ENCODE peak calls at places on chromosomes 12 and 14, in nine cellular contexts. I, W, U, M, Z, Q, T, H and J are unnamed samples.
A peak's percentile ranks its signal among the peaks of the same experiment; 100 is the strongest.

GRCh38 chr14:69643430-69644200 is 32.2 kb downstream of the SUSD6 start:
- DNase-seq in I (no peak), W (no peak), U (peak; percentile 99), M (peak; percentile 86), Z (no peak), Q (peak; percentile 89), T (no peak), H (no peak), J (no peak)

GRCh38 chr14:74231784-74232183 is 7.5 kb upstream of the VSX2 start:
- DNase-seq in I (no peak), W (no peak), U (no peak), M (no peak), Z (no peak), Q (no peak), T (no peak), H (no peak), J (no peak)

GRCh38 chr12:32533971-32534590 is 134.7 kb downstream of the FGD4 start:
- DNase-seq in I (peak; percentile 36), W (no peak), U (peak; percentile 43), M (peak; percentile 78), Z (peak; percentile 47), Q (peak; percentile 89), T (no peak), H (no peak), J (peak; percentile 85)

GRCh38 chr14:100914597-100915021 is 11.1 kb upstream of the RTL1 start:
- DNase-seq in I (no peak), W (no peak), U (peak; percentile 75), M (no peak), Z (no peak), Q (peak; percentile 79), T (no peak), H (no peak), J (no peak)

GRCh38 chr14:82911930-82912329 is 1378.3 kb upstream of the SEL1L start:
- DNase-seq in I (no peak), W (no peak), U (no peak), M (no peak), Z (no peak), Q (no peak), T (no peak), H (no peak), J (no peak)

GRCh38 chr12:22038734-22039133 is 7.3 kb upstream of the CMAS start:
- DNase-seq in I (no peak), W (no peak), U (no peak), M (no peak), Z (no peak), Q (no peak), T (no peak), H (no peak), J (no peak)

GRCh38 chr12:3122841-3123678 is 45.9 kb downstream of the TSPAN9 start:
- DNase-seq in I (no peak), W (no peak), U (peak; percentile 74), M (no peak), Z (peak; percentile 54), Q (peak; percentile 98), T (no peak), H (no peak), J (no peak)

GRCh38 chr14:93962701-93963601 is 13.4 kb downstream of the ASB2 start:
- DNase-seq in I (peak; percentile 68), W (peak; percentile 92), U (no peak), M (peak; percentile 75), Z (no peak), Q (no peak), T (no peak), H (no peak), J (no peak)

GRCh38 chr12:49580572-49581535 is 12.9 kb upstream of the MCRS1 start:
- DNase-seq in I (peak; percentile 68), W (peak; percentile 30), U (peak; percentile 90), M (peak; percentile 76), Z (peak; percentile 96), Q (peak; percentile 65), T (peak; percentile 81), H (no peak), J (peak; percentile 93)

GRCh38 chr12:48105321-48105866 is 485 bp downstream of the SENP1 start:
- DNase-seq in I (no peak), W (no peak), U (peak; percentile 27), M (no peak), Z (no peak), Q (peak; percentile 56), T (peak; percentile 70), H (no peak), J (no peak)

GRCh38 chr14:104328607-104329006 is 190.2 kb downstream of the KIF26A start:
- DNase-seq in I (no peak), W (no peak), U (no peak), M (no peak), Z (no peak), Q (no peak), T (no peak), H (no peak), J (no peak)

GRCh38 chr14:67166450-67166853 is 22.8 kb upstream of the GARIN2 start:
- DNase-seq in I (peak; percentile 16), W (no peak), U (peak; percentile 77), M (peak; percentile 32), Z (no peak), Q (peak; percentile 60), T (no peak), H (no peak), J (peak; percentile 44)

GRCh38 chr12:30990776-30991175 is 64.2 kb downstream of the TSPAN11 start:
- DNase-seq in I (no peak), W (no peak), U (no peak), M (no peak), Z (no peak), Q (no peak), T (no peak), H (no peak), J (no peak)

GRCh38 chr14:103530390-103530789 is 1.4 kb downstream of the TRMT61A start:
- DNase-seq in I (no peak), W (no peak), U (peak; percentile 32), M (no peak), Z (peak; percentile 73), Q (no peak), T (no peak), H (no peak), J (no peak)

DNA sequence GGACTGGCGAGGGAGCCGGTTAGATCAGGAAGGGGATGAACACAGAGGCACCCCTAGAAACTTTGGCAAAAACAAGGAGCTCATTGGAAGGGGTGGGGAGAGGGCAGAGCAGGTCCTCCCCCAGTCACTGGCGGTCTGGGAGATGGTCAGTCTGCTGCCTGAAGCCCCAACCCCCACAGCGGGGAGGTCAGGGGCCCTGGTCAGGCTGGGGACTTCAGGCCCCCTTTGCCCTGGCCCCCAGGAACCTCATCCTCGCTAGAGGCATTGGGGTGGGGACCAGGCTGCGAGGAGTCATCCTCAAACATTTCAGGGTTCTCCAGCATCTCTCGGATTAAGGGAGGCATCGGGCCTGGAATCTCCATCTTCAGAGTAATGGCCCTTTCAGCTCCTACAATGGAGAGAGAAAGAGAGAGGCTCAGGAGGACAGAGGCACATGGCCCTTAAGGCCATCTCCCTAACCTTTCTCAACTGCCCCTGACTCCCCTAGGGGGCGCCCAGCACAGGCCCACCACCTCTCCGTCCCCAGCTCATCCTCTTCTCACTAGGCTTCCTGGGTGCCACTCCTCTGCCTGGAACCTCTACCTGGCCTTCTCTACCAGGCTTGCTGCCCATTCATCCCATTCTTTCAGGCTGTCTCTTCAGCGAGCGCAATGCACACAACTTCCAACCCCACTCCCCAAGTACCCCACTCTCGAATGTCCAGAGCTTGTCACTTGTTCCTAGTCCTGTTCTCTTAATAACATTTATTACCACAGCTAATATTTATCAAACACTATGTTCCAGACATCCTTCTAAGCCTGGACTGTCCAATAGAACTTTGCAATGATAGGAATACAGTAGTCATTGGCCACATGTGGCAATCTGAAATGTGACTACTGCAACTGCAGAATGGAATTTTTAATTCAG is 4.7 kb upstream of the ITGB7 start:
- DNase-seq in I (no peak), W (no peak), U (no peak), M (no peak), Z (peak; percentile 68), Q (no peak), T (no peak), H (no peak), J (peak; percentile 56)
- TF ChIP-seq CTCF in I (peak; percentile 64), W (peak; percentile 66), U (peak; percentile 61), M (no peak), Z (peak; percentile 79), Q (peak; percentile 17), T (peak; percentile 60), H (peak; percentile 20), J (peak; percentile 44)

GRCh38 chr12:124618291-124618902 is 51.0 kb upstream of the NCOR2 start:
- DNase-seq in I (no peak), W (no peak), U (no peak), M (no peak), Z (no peak), Q (no peak), T (no peak), H (no peak), J (no peak)
- TF ChIP-seq CTCF in I (no peak), W (no peak), U (no peak), M (no peak), Z (no peak), Q (no peak), T (no peak), H (no peak), J (no peak)

GRCh38 chr14:59100203-59100602 is 88.3 kb upstream of the DAAM1 start:
- DNase-seq in I (no peak), W (no peak), U (no peak), M (no peak), Z (no peak), Q (no peak), T (no peak), H (no peak), J (no peak)
- TF ChIP-seq CTCF in I (no peak), W (no peak), U (no peak), M (no peak), Z (no peak), Q (no peak), T (no peak), H (no peak), J (no peak)

GRCh38 chr14:33849455-33849801 is 101.4 kb downstream of the EGLN3 start:
- DNase-seq in I (no peak), W (no peak), U (no peak), M (no peak), Z (no peak), Q (no peak), T (no peak), H (no peak), J (no peak)
- TF ChIP-seq CTCF in I (no peak), W (no peak), U (peak; percentile 7), M (no peak), Z (no peak), Q (no peak), T (no peak), H (no peak), J (no peak)

DNA sequence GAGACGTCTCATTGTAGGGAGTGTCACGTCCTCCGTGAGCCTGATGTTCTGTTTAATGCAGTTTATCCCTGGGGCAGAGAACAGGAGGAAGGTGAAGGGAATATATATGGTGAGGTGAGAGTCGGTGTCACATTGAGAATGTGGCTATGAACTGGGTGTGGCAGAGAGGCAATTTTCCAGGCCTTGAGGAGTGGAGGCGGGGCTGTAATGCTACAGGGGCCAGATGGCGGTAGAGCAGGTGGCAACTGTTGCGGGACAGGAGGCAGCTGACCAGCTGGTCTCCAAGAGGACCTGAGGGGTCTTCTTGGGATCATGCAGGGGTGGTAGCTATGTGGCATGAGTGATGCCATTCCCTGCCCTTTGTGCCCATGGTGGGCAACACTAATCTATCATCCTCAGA is 59.6 kb downstream of the CACNA1C start:
- DNase-seq in I (no peak), W (no peak), U (no peak), M (peak; percentile 38), Z (no peak), Q (no peak), T (no peak), H (no peak), J (no peak)
- TF ChIP-seq CTCF in I (no peak), W (no peak), U (no peak), M (no peak), Z (no peak), Q (no peak), T (no peak), H (no peak), J (no peak)

GRCh38 chr12:20646239-20646827 is 48.8 kb upstream of the SLCO1C1 start:
- DNase-seq in I (peak; percentile 10), W (no peak), U (peak; percentile 54), M (no peak), Z (no peak), Q (peak; percentile 58), T (no peak), H (no peak), J (peak; percentile 36)
- TF ChIP-seq CTCF in I (peak; percentile 19), W (peak; percentile 44), U (peak; percentile 70), M (peak; percentile 39), Z (peak; percentile 74), Q (peak; percentile 48), T (peak; percentile 80), H (peak; percentile 60), J (peak; percentile 65)